ENCODE peak calls at places on chromosomes 11 and 22, in eight cellular contexts. L is GM23248; F is Karpas-422; T is mammary epithelial cell; P is testis; Y is effector memory CD4-positive, alpha-beta T cell; E is psoas muscle; W is brain microvascular endothelial cell. C is an unnamed sample.
A peak's percentile ranks its signal among the peaks of the same experiment; 100 is the strongest.

GRCh38 chr11:69006816-69007215 is 6.2 kb downstream of the MRGPRF start:
- DNase-seq in L (no peak), F (no peak), T (no peak), P (no peak), Y (no peak), E (no peak), W (no peak), C (no peak)

GRCh38 chr11:65181569-65182257 is at the start of gene CAPN1:
- DNase-seq in L (peak; percentile 88), F (peak; percentile 90), T (peak; percentile 94), P (peak; percentile 69), Y (peak; percentile 67), E (peak; percentile 87), W (peak; percentile 90), C (peak; percentile 50)

GRCh38 chr11:3959015-3959917 is 103.8 kb downstream of the STIM1 start:
- DNase-seq in L (peak; percentile 89), F (peak; percentile 48), T (peak; percentile 79), P (no peak), Y (no peak), E (no peak), W (peak; percentile 76), C (no peak)

GRCh38 chr11:44453871-44454270 is 111.6 kb upstream of the CD82 start:
- DNase-seq in L (no peak), F (no peak), T (no peak), P (no peak), Y (no peak), E (no peak), W (no peak), C (no peak)

GRCh38 chr11:60263434-60263833 is 17.0 kb upstream of the MS4A4A start:
- DNase-seq in L (no peak), F (no peak), T (no peak), P (no peak), Y (no peak), E (no peak), W (no peak), C (no peak)

GRCh38 chr11:1586699-1587098 is 1.6 kb upstream of the KRTAP5-1 start:
- DNase-seq in L (no peak), F (no peak), T (no peak), P (no peak), Y (no peak), E (no peak), W (no peak), C (no peak)

GRCh38 chr11:30818721-30819120 is 232.6 kb upstream of the MPPED2 start:
- DNase-seq in L (no peak), F (no peak), T (no peak), P (no peak), Y (no peak), E (no peak), W (no peak), C (no peak)

GRCh38 chr11:60485987-60486386 is 6.6 kb upstream of the MS4A12 start:
- DNase-seq in L (no peak), F (peak; percentile 95), T (no peak), P (no peak), Y (no peak), E (no peak), W (no peak), C (no peak)

GRCh38 chr11:113397212-113397611 is 9.6 kb downstream of the ANKK1 start:
- DNase-seq in L (no peak), F (no peak), T (no peak), P (no peak), Y (no peak), E (no peak), W (no peak), C (no peak)

GRCh38 chr22:37636186-37636948 is 3.1 kb upstream of the SH3BP1 start:
- DNase-seq in L (peak; percentile 27), F (no peak), T (no peak), P (no peak), Y (no peak), E (no peak), W (peak; percentile 52), C (no peak)

GRCh38 chr11:16605440-16605970 is 132.9 kb upstream of the C11orf58 start:
- DNase-seq in L (peak; percentile 39), F (no peak), T (peak; percentile 42), P (peak; percentile 70), Y (no peak), E (peak; percentile 28), W (peak; percentile 12), C (no peak)

GRCh38 chr11:79439430-79439892 is 1.4 kb downstream of the TENM4 start:
- DNase-seq in L (peak; percentile 48), F (peak; percentile 56), T (peak; percentile 44), P (peak; percentile 21), Y (no peak), E (no peak), W (no peak), C (no peak)

GRCh38 chr11:77124041-77124440 is 4.0 kb upstream of the MYO7A start:
- DNase-seq in L (no peak), F (no peak), T (no peak), P (no peak), Y (no peak), E (no peak), W (no peak), C (no peak)

GRCh38 chr22:37187891-37188761 is at the start of gene C1QTNF6:
- DNase-seq in L (peak; percentile 43), F (no peak), T (peak; percentile 52), P (no peak), Y (no peak), E (peak; percentile 31), W (no peak), C (no peak)

GRCh38 chr22:36075724-36076123 is 47.1 kb upstream of the RBFOX2 start:
- DNase-seq in L (no peak), F (no peak), T (no peak), P (no peak), Y (no peak), E (no peak), W (no peak), C (no peak)

DNA sequence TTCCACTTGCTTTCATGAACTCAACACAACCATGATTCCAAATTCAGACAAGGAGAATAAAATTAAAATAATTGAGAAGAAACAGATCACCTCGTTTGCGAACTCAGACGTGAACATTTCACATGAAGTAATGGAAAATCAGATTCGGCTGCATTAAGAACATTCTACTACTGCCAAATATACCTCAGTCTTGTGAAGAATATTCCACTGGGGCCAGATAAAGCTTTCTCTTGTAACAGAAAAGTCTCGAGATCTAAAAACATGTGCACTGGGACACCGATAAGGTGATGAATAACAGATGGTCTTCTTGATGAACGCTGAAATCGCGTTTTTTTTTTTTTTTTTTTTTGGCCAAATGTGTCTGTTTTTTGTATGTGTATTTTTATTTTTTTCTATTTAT is 761.1 kb downstream of the BRD1 start:
- DNase-seq in L (no peak), F (no peak), T (no peak), P (no peak), Y (no peak), E (no peak), W (no peak), C (no peak)
- H3K27me3 ChIP-seq in L (no peaks in the 10 kb centered on the region), F (no peaks in the 10 kb centered on the region), T (no peaks in the 10 kb centered on the region), P (no peaks in the 10 kb centered on the region), Y (no peaks in the 10 kb centered on the region), E (peaks cover 3% of the 10 kb centered on the region), W (no peaks in the 10 kb centered on the region), C (no peaks in the 10 kb centered on the region)

GRCh38 chr22:20439556-20439927 is 1.9 kb upstream of the SCARF2 start:
- DNase-seq in L (no peak), F (no peak), T (no peak), P (no peak), Y (no peak), E (no peak), W (no peak), C (no peak)

GRCh38 chr22:20438678-20439492 is 1.3 kb upstream of the SCARF2 start:
- DNase-seq in L (peak; percentile 76), F (no peak), T (no peak), P (no peak), Y (no peak), E (no peak), W (no peak), C (no peak)

GRCh38 chr22:20437253-20438065 is at the start of gene SCARF2:
- DNase-seq in L (peak; percentile 78), F (no peak), T (no peak), P (no peak), Y (no peak), E (peak; percentile 71), W (no peak), C (no peak)

GRCh38 chr22:20436309-20437252 is 1.0 kb downstream of the SCARF2 start:
- DNase-seq in L (peak; percentile 79), F (no peak), T (no peak), P (no peak), Y (no peak), E (no peak), W (no peak), C (no peak)

GRCh38 chr22:20438066-20438677 is 547 bp upstream of the SCARF2 start:
- DNase-seq in L (peak; percentile 58), F (no peak), T (no peak), P (no peak), Y (no peak), E (no peak), W (no peak), C (no peak)
- H3K27me3 ChIP-seq in L (no peaks in the 10 kb centered on the region), F (no peaks in the 10 kb centered on the region), T (peaks cover 30% of the 10 kb centered on the region), P (no peaks in the 10 kb centered on the region), Y (peaks cover 20% of the 10 kb centered on the region), E (no peaks in the 10 kb centered on the region), W (no peaks in the 10 kb centered on the region), C (peaks cover 3% of the 10 kb centered on the region)

DNA sequence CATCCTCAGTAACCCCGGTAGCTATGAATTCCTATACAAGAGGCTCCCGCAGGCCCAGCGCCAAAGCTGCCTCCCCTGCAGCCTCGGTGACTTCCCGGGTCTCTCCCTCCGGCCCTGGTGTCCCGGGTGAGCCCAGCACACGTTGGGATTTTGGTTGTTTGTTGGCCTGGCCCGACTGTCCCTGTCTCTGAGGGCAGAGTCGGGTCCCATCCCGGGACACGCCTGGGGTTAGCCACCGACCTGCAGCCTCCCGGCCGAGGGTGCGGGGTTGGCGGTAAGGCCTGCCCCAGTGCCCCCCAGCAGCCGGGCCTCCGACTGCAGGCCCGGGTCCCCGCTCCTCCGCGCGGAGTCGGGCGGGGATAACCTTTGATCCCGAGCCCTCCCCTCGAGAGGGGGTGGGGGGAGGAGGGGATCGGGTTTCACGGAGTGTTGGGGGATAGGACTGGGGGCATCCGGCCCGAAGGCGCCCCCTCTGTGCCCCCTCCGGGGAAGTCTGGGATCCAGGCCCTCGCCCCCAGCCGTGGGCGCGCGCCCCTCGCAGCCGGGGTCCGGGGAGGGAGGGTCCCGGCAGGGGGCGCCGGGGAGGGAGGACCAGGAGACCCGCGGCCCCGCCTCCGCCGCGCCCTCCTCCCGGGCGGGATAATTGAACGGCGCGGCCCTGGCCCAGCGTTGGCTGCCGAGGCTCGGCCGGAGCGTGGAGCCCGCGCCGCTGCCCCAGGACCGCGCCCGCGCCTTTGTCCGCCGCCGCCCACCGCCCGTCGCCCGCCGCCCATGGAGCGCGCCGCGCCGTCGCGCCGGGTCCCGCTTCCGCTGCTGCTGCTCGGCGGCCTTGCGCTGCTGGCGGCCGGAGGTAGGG is at the start of gene FBLN1:
- DNase-seq in L (peak; percentile 69), F (no peak), T (no peak), P (no peak), Y (no peak), E (peak; percentile 67), W (no peak), C (no peak)
- H3K27me3 ChIP-seq in L (no peaks in the 10 kb centered on the region), F (no peaks in the 10 kb centered on the region), T (no peaks in the 10 kb centered on the region), P (no peaks in the 10 kb centered on the region), Y (peaks cover 11% of the 10 kb centered on the region), E (no peaks in the 10 kb centered on the region), W (no peaks in the 10 kb centered on the region), C (no peaks in the 10 kb centered on the region)

DNA sequence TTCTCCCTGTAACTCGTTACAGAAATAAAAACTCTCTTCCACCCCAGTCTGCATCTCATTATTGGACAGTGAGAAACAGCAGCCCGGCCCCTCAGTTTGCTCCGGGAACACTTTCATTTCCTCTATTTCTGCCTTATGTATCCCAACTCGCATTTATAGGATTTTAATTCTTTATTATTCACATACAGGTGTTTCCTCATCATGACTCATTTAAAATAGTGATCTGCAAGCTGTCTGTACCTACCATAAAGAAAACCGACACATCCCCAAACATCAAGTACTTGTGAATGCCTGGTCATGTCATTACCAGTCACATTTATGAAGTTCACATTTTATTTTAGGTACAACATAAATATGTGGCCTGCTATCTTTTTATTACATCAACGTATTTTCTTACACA is 42.7 kb downstream of the PIWIL3 start:
- DNase-seq in L (no peak), F (no peak), T (peak; percentile 4), P (no peak), Y (no peak), E (no peak), W (no peak), C (no peak)
- H3K27me3 ChIP-seq in L (peaks cover 39% of the 10 kb centered on the region), F (no peaks in the 10 kb centered on the region), T (peaks cover 9% of the 10 kb centered on the region), P (no peaks in the 10 kb centered on the region), Y (no peaks in the 10 kb centered on the region), E (no peaks in the 10 kb centered on the region), W (peaks cover 3% of the 10 kb centered on the region), C (peaks cover 4% of the 10 kb centered on the region)